ENCODE peak calls at places on chromosomes 11 and 22, in four cellular contexts. C is mesothelial cell of epicardium; V is activated CD4-positive, alpha-beta T cell treated with anti-CD3 and anti-CD28 coated beads, Interleukin-2, amount 10 ng/mL, durations not matched to agents 7 days and 5 days; Q is stimulated activated CD8-positive, alpha-beta memory T cell treated with anti-CD3 and anti-CD28 coated beads, Interleukin-12 subunit alpha, Interleukin-12 subunit beta, amount 100 ng/mL, for 1 hour. I is an unnamed sample.

GRCh38 chr11:32312206-32312817 is 123.0 kb downstream of the WT1 start:
- DNase-seq in C (no peak), V (no peak), Q (no peak), I (no peak)

GRCh38 chr11:16685914-16686313 is 52.5 kb upstream of the C11orf58 start:
- DNase-seq in V (no peak), Q (no peak), C (no peak), I (no peak)

GRCh38 chr11:130999086-130999485 is 82.8 kb upstream of the SNX19 start:
- DNase-seq in C (no peak), V (no peak), Q (no peak), I (no peak)

GRCh38 chr11:128472128-128473110 is 114.9 kb downstream of the ETS1 start:
- DNase-seq in Q (no peak), V (peak), C (no peak), I (no peak)

GRCh38 chr11:64095949-64096348 is 60.2 kb downstream of the FLRT1 start:
- DNase-seq in Q (no peak), V (no peak), C (no peak), I (no peak)

GRCh38 chr22:50271519-50271970 is 1.4 kb upstream of the MAPK11 start:
- DNase-seq in C (no peak), Q (peak), V (peak), I (no peak)

GRCh38 chr22:37284126-37284806 is 2.0 kb downstream of the CYTH4 start:
- DNase-seq in C (no peak), V (no peak), Q (no peak), I (no peak)

GRCh38 chr11:2775083-2775625 is 75.4 kb upstream of the KCNQ1OT1 start:
- DNase-seq in V (peak), Q (no peak), C (peak), I (no peak)

GRCh38 chr11:99418927-99419707 is 398.4 kb downstream of the CNTN5 start:
- DNase-seq in Q (no peak), C (no peak), V (no peak), I (no peak)

GRCh38 chr22:49621601-49622210 is 206.0 kb downstream of the BRD1 start:
- DNase-seq in V (no peak), C (no peak), Q (no peak), I (no peak)

GRCh38 chr11:7347611-7348431 is 96.1 kb downstream of the SYT9 start:
- DNase-seq in Q (no peak), V (no peak), C (no peak), I (no peak)

GRCh38 chr11:103794262-103794661 is 242.2 kb upstream of the DDI1 start:
- DNase-seq in C (no peak), Q (no peak), V (no peak), I (no peak)

GRCh38 chr11:28860898-28861297 is 752.7 kb downstream of the METTL15 start:
- DNase-seq in C (no peak), Q (no peak), V (no peak), I (no peak)

GRCh38 chr11:1070594-1071462 is 3.8 kb upstream of the MUC2 start:
- DNase-seq in V (no peak), C (peak), Q (no peak), I (no peak)

GRCh38 chr11:11993814-11994213 is 14.6 kb downstream of the DKK3 start:
- DNase-seq in C (no peak), Q (no peak), V (no peak), I (no peak)

GRCh38 chr22:37455896-37456295 is 28.6 kb upstream of the ELFN2 start:
- DNase-seq in C (no peak), V (no peak), Q (no peak), I (no peak)

GRCh38 chr11:118180300-118180703 is 3.9 kb upstream of the SCN2B start:
- DNase-seq in V (peak), C (peak), Q (no peak), I (no peak)

GRCh38 chr11:10303558-10304363 is 1.1 kb upstream of the ADM start:
- DNase-seq in V (peak), Q (no peak), C (peak), I (no peak)

GRCh38 chr11:6657346-6657745 is 1.7 kb upstream of the DCHS1 start:
- DNase-seq in V (no peak), Q (no peak), C (no peak), I (no peak)

GRCh38 chr22:32617271-32617670 is 142.7 kb downstream of the FBXO7 start:
- DNase-seq in V (no peak), Q (no peak), C (no peak), I (no peak)

GRCh38 chr22:37186228-37186996 is 1.6 kb downstream of the C1QTNF6 start:
- DNase-seq in C (no peak), Q (no peak), V (peak), I (no peak)

GRCh38 chr11:111604392-111605009 is 2.3 kb downstream of the SIK2 start:
- DNase-seq in Q (no peak), V (peak), C (no peak), I (no peak)

GRCh38 chr11:71265559-71266092 is 13.2 kb upstream of the SHANK2 start:
- DNase-seq in V (no peak), Q (no peak), C (no peak), I (no peak)

GRCh38 chr11:119198925-119199324 is 7.2 kb upstream of the CBL start:
- DNase-seq in C (no peak), Q (no peak), V (no peak), I (no peak)